ENCODE peak calls at places on chromosome 21, in six cellular contexts. P is OCI-LY7, T is heart left ventricle, U is left ventricle myocardium inferior, V is thoracic aorta, A is tibial nerve. C is an unnamed sample.

GRCh38 chr21:39564200-39564599 is 48.5 kb upstream of the B3GALT5 start:
- DNase-seq in U (peak; percentile 42), P (no peak), V (no peak), A (no peak), T (peak; percentile 81), C (no peak)

GRCh38 chr21:46414965-46415275 is 43.8 kb upstream of the DIP2A start:
- DNase-seq in T (no peak), V (no peak), P (no peak), A (no peak), U (no peak), C (peak; percentile 46)

GRCh38 chr21:15309721-15310120 is 244.9 kb upstream of the NRIP1 start:
- DNase-seq in A (peak; percentile 41), P (no peak), T (peak; percentile 49), V (no peak), U (peak; percentile 80), C (peak; percentile 83)

GRCh38 chr21:14678987-14679574 is 133.0 kb upstream of the SAMSN1 start:
- DNase-seq in V (no peak), U (no peak), T (no peak), A (no peak), P (no peak), C (no peak)

GRCh38 chr21:20971296-20971921 is 26.8 kb upstream of the NCAM2 start:
- DNase-seq in U (peak; percentile 33), P (peak; percentile 2), V (no peak), A (peak; percentile 56), T (no peak), C (peak; percentile 66)

GRCh38 chr21:15421947-15422346 is 307.8 kb upstream of the USP25 start:
- DNase-seq in T (no peak), P (no peak), U (no peak), A (no peak), V (no peak), C (no peak)

GRCh38 chr21:30408782-30409494 is 13.1 kb downstream of the KRTAP13-1 start:
- DNase-seq in A (no peak), P (no peak), V (no peak), T (peak; percentile 42), U (no peak), C (no peak)

GRCh38 chr21:16569679-16570078 is 839.9 kb downstream of the USP25 start:
- DNase-seq in U (no peak), T (no peak), V (no peak), P (no peak), A (no peak), C (no peak)

GRCh38 chr21:26554365-26554764 is 18.7 kb downstream of the CYYR1 start:
- DNase-seq in U (no peak), A (no peak), P (no peak), T (no peak), V (no peak), C (no peak)

GRCh38 chr21:39911792-39912191 is 44.6 kb downstream of the PCP4 start:
- DNase-seq in P (no peak), T (no peak), V (no peak), U (no peak), A (no peak), C (no peak)

GRCh38 chr21:38531610-38532009 is 33.3 kb upstream of the ERG start:
- DNase-seq in P (no peak), A (no peak), T (no peak), V (no peak), U (no peak), C (peak; percentile 68)

GRCh38 chr21:38853421-38853919 is 47.7 kb downstream of the ETS2 start:
- DNase-seq in A (no peak), U (no peak), V (no peak), T (peak; percentile 62), P (peak; percentile 71), C (no peak)

GRCh38 chr21:22374218-22374969 is 1376.2 kb downstream of the NCAM2 start:
- DNase-seq in V (no peak), A (no peak), T (no peak), P (no peak), U (no peak), C (no peak)

GRCh38 chr21:38765056-38765455 is 40.7 kb upstream of the ETS2 start:
- DNase-seq in V (no peak), P (no peak), U (no peak), T (no peak), A (no peak), C (no peak)

GRCh38 chr21:30579351-30579750 is 10.8 kb downstream of the KRTAP22-2 start:
- DNase-seq in V (no peak), A (no peak), T (no peak), U (no peak), P (no peak), C (no peak)

GRCh38 chr21:32141009-32141357 is 137.9 kb downstream of the MIS18A start:
- DNase-seq in V (no peak), U (no peak), T (no peak), P (no peak), A (no peak), C (no peak)

GRCh38 chr21:26732442-26733221 is 112.6 kb downstream of the ADAMTS1 start:
- DNase-seq in A (peak; percentile 33), U (no peak), V (no peak), T (peak; percentile 31), P (peak; percentile 8), C (no peak)

GRCh38 chr21:30434033-30434631 is 4.1 kb downstream of the KRTAP13-4 start:
- DNase-seq in P (peak; percentile 23), V (no peak), A (no peak), U (no peak), T (no peak), C (no peak)

GRCh38 chr21:46442938-46443337 is 15.8 kb upstream of the DIP2A start:
- DNase-seq in U (no peak), A (no peak), P (no peak), T (no peak), V (no peak), C (no peak)

GRCh38 chr21:28776251-28776650 is 216.4 kb downstream of the LTN1 start:
- DNase-seq in U (no peak), P (no peak), V (no peak), T (no peak), A (no peak), C (no peak)

GRCh38 chr21:20882462-20883415 is 115.5 kb upstream of the NCAM2 start:
- DNase-seq in V (no peak), A (no peak), T (no peak), U (no peak), P (peak; percentile 8), C (no peak)

GRCh38 chr21:38806153-38806941 is 618 bp downstream of the ETS2 start:
- DNase-seq in V (no peak), A (no peak), P (peak; percentile 56), U (peak; percentile 53), T (peak; percentile 54), C (peak; percentile 78)

GRCh38 chr21:32424674-32425073 is 12.2 kb downstream of the EVA1C start:
- DNase-seq in T (no peak), P (no peak), U (no peak), V (no peak), A (no peak), C (no peak)

GRCh38 chr21:27476696-27477095 is 509.8 kb upstream of the ADAMTS5 start:
- DNase-seq in A (no peak), U (no peak), V (no peak), T (no peak), P (no peak), C (no peak)

GRCh38 chr21:22288885-22289509 is 1290.8 kb downstream of the NCAM2 start:
- DNase-seq in T (no peak), A (no peak), U (no peak), V (no peak), P (no peak), C (no peak)

GRCh38 chr21:28431022-28431421 is 561.7 kb downstream of the LTN1 start:
- DNase-seq in T (no peak), A (no peak), V (no peak), P (no peak), U (no peak), C (no peak)

GRCh38 chr21:31795992-31796391 is 64.1 kb upstream of the SCAF4 start:
- DNase-seq in T (no peak), P (no peak), U (no peak), A (no peak), V (no peak), C (no peak)

GRCh38 chr21:21111309-21111920 is 113.2 kb downstream of the NCAM2 start:
- DNase-seq in A (no peak), U (no peak), P (no peak), T (no peak), V (no peak), C (no peak)

GRCh38 chr21:39136711-39137110 is 46.5 kb downstream of the PSMG1 start:
- DNase-seq in V (no peak), A (no peak), U (no peak), P (no peak), T (no peak), C (no peak)

GRCh38 chr21:40471103-40471502 is 375.9 kb downstream of the DSCAM start:
- DNase-seq in U (no peak), T (no peak), A (no peak), V (no peak), P (no peak), C (no peak)

GRCh38 chr21:33229776-33230517 is at the start of gene IFNAR2:
- DNase-seq in U (peak; percentile 84), A (peak; percentile 48), T (peak; percentile 82), V (peak; percentile 23), P (peak; percentile 75), C (peak; percentile 78)

DNA sequence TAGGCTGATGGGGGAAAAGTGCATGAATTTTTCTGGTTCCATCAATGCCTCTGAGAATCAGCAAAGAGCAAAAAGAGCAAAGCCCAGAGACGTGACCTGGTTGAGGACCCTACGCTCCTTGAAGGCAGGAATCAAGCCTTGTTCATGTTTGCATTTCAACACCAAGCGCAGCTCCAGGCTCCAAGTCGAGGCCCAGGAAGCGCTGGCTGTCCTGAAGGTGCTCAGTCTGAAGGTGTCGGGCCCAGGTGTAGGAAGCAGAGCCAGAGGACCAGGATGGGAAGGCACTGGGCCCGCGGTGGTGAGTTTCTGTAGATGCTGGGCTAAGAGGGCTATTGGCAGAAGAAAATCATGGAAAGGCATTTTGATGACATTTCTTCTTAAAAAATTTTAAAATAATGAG is 25.6 kb upstream of the KCNE2 start:
- DNase-seq in P (no peak), T (no peak), U (no peak), V (no peak), A (no peak), C (no peak)
- H3K4me1 ChIP-seq in P (no peaks in the 10 kb centered on the region), T (peaks cover 12% of the 10 kb centered on the region), U (peaks cover 23% of the 10 kb centered on the region), V (peaks cover 65% of the 10 kb centered on the region), A (peaks cover 7% of the 10 kb centered on the region), C (peaks cover 48% of the 10 kb centered on the region)

GRCh38 chr21:25175938-25176337 is 431.3 kb downstream of the MRPL39 start:
- DNase-seq in U (no peak), P (no peak), V (no peak), A (no peak), T (no peak), C (no peak)
- H3K4me1 ChIP-seq in U (no peaks in the 10 kb centered on the region), P (no peaks in the 10 kb centered on the region), V (no peaks in the 10 kb centered on the region), A (no peaks in the 10 kb centered on the region), T (no peaks in the 10 kb centered on the region), C (no peaks in the 10 kb centered on the region)

DNA sequence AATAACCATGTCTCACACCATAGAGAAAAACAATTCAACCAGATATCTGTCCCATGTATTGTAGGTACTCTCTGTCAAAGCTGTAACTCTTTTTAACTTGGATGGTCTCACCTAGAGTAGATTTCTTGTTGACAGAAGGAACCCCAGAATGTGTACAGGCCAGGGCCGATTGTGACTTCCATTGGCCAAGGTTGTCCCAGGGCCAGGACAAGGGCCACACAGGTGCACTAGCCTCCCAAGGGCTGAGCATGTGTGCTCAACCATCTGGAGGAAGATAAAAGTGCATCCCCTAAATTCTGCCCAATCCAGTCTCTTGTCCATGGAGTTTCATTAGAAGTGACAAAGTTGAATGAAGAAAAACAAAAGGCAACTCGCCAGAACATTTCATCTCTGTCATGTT is 51.8 kb downstream of the SETD4 start:
- DNase-seq in V (no peak), P (no peak), T (no peak), A (no peak), U (no peak), C (peak; percentile 3)
- H3K4me1 ChIP-seq in V (no peaks in the 10 kb centered on the region), P (no peaks in the 10 kb centered on the region), T (no peaks in the 10 kb centered on the region), A (no peaks in the 10 kb centered on the region), U (no peaks in the 10 kb centered on the region), C (peaks cover 6% of the 10 kb centered on the region)

GRCh38 chr21:44871576-44872265 is 1.8 kb downstream of the PTTG1IP start:
- DNase-seq in T (peak; percentile 64), A (no peak), U (no peak), P (no peak), V (peak; percentile 53), C (peak; percentile 77)
- H3K4me1 ChIP-seq in T (peaks cover 59% of the 10 kb centered on the region), A (peaks cover 38% of the 10 kb centered on the region), U (peaks cover 89% of the 10 kb centered on the region), P (peaks cover 33% of the 10 kb centered on the region), V (peaks cover 66% of the 10 kb centered on the region), C (peaks cover 74% of the 10 kb centered on the region)